ENCODE peak calls at places on chromosomes 12 and 14, in four cellular contexts. I, Q, T and N are unnamed samples.
A peak's percentile ranks its signal among the peaks of the same experiment; 100 is the strongest.

GRCh38 chr14:55075628-55076027 is 24.2 kb downstream of the MAPK1IP1L start:
- DNase-seq in T (no peak), I (no peak), Q (no peak), N (no peak)

GRCh38 chr12:45553204-45553603 is 176.3 kb upstream of the ARID2 start:
- DNase-seq in T (no peak), Q (no peak), I (peak; percentile 2), N (no peak)

GRCh38 chr14:55848964-55849363 is 269.0 kb downstream of the KTN1 start:
- DNase-seq in I (no peak), T (no peak), Q (no peak), N (no peak)

GRCh38 chr14:49861581-49861922 is 9.0 kb upstream of the NEMF start:
- DNase-seq in I (peak; percentile 64), Q (peak; percentile 67), T (no peak), N (no peak)

GRCh38 chr14:79201545-79202247 is 1009.6 kb downstream of the DIO2 start:
- DNase-seq in Q (no peak), I (no peak), T (no peak), N (no peak)

GRCh38 chr12:103077108-103077773 is 119.8 kb downstream of the ASCL1 start:
- DNase-seq in T (no peak), I (no peak), Q (no peak), N (no peak)

GRCh38 chr12:3144495-3144894 is 67.3 kb downstream of the TSPAN9 start:
- DNase-seq in I (no peak), Q (no peak), T (no peak), N (no peak)

GRCh38 chr12:122009741-122010140 is 11.9 kb upstream of the BCL7A start:
- DNase-seq in T (no peak), I (no peak), Q (no peak), N (no peak)

GRCh38 chr12:11713202-11713601 is 63.7 kb downstream of the ETV6 start:
- DNase-seq in Q (no peak), T (no peak), I (no peak), N (no peak)

GRCh38 chr12:38155526-38156496 is 160.8 kb upstream of the ALG10B start:
- DNase-seq in I (no peak), T (no peak), Q (no peak), N (no peak)

GRCh38 chr14:103524002-103524785 is 1.6 kb upstream of the CKB start:
- DNase-seq in T (no peak), Q (no peak), I (no peak), N (no peak)

GRCh38 chr14:75127903-75128595 is 1.2 kb upstream of the NEK9 start:
- DNase-seq in Q (no peak), T (no peak), I (no peak), N (no peak)

GRCh38 chr14:94679941-94680340 is 67.8 kb downstream of the SERPINA3 start:
- DNase-seq in T (no peak), Q (peak; percentile 27), I (no peak), N (peak; percentile 29)

GRCh38 chr12:22625671-22626251 is 790 bp downstream of the ETNK1 start:
- DNase-seq in Q (peak; percentile 44), T (no peak), I (peak; percentile 72), N (no peak)

GRCh38 chr12:120249875-120250795 is 15.4 kb downstream of the PXN start:
- DNase-seq in I (no peak), Q (peak; percentile 41), T (no peak), N (no peak)

GRCh38 chr12:14795028-14795448 is 8.2 kb downstream of the WBP11 start:
- DNase-seq in T (no peak), I (no peak), Q (no peak), N (no peak)

GRCh38 chr14:52377940-52378339 is 63.8 kb downstream of the PTGER2 start:
- DNase-seq in T (no peak), I (no peak), Q (no peak), N (no peak)

GRCh38 chr12:4975574-4975973 is 65.9 kb downstream of the KCNA1 start:
- DNase-seq in Q (no peak), T (no peak), I (no peak), N (no peak)
- TF ChIP-seq CTCF in Q (no peak), T (no peak), I (no peak), N (no peak)

DNA sequence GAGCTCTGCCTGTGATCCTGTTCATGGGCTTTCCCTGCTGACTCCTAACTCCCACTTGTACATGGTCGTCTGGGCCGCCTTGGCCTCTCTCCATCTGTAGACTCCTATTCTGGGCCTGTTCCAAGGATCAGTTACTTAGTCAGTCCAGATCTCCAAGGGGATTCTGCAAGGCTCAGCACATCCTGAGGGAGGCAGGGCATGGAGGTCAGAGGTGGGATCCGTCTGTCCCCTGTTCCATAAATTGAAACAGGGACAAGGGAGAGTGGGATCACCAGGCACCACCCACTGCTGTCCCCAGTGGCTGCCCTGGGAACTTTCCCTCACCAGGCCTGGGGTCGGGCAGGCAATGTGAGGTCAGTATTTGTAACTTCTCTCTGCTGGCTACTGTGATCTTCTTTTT is 43.5 kb downstream of the KCTD10 start:
- DNase-seq in Q (no peak), I (no peak), T (no peak), N (no peak)
- TF ChIP-seq CTCF in Q (no peak), I (peak; percentile 23), T (no peak), N (peak; percentile 64)

GRCh38 chr14:68819260-68819691 is 26.4 kb upstream of the ZFP36L1 start:
- DNase-seq in Q (peak; percentile 78), I (peak; percentile 82), T (no peak), N (peak; percentile 78)

GRCh38 chr14:68815288-68816182 is 22.7 kb upstream of the ZFP36L1 start:
- DNase-seq in Q (no peak), I (no peak), T (no peak), N (peak; percentile 66)

GRCh38 chr14:68817513-68818212 is 24.8 kb upstream of the ZFP36L1 start:
- DNase-seq in I (no peak), Q (no peak), T (no peak), N (no peak)

GRCh38 chr14:68816183-68816942 is 23.5 kb upstream of the ZFP36L1 start:
- DNase-seq in I (peak; percentile 82), T (peak; percentile 75), Q (peak; percentile 93), N (peak; percentile 96)

GRCh38 chr14:68816943-68817430 is 24.1 kb upstream of the ZFP36L1 start:
- DNase-seq in I (no peak), Q (no peak), T (no peak), N (no peak)
- TF ChIP-seq CTCF in I (no peak), Q (no peak), T (no peak), N (peak; percentile 3)

GRCh38 chr12:130286041-130286440 is 51.6 kb upstream of the PIWIL1 start:
- DNase-seq in Q (no peak), I (no peak), T (no peak), N (no peak)
- TF ChIP-seq CTCF in Q (no peak), I (no peak), T (no peak), N (peak; percentile 70)

DNA sequence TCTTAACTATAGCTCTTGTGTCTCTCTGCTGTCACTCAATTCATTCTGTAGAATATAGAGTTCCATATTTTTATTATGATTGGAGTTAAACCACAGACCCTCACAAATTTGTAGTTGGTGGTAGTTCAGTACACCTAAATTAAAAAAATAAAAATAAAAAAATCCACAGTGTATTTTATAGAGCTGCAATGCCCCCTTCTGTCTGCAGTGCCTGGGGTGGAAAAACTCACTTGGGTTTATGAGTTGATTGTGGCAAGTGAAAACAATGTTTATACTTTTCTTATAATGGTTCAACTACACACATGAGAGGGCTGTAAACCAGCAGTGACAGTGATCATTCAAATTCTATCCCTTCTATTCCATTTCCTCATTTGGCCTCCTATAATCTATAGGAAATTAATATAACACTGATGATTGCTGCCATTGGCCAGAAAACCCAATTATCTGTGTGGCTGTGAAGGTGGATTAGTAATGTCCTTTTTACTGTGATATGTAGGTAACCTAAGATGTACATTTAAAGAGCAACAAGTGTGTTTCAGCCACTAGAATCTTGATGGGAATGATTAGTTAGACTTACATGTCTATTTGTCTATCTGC is 166.9 kb upstream of the LRIG3 start:
- DNase-seq in T (no peak), Q (no peak), I (no peak), N (no peak)
- TF ChIP-seq CTCF in T (no peak), Q (peak; percentile 44), I (peak; percentile 63), N (peak; percentile 62)

GRCh38 chr14:23344481-23344880 is 8.2 kb downstream of the SLC22A17 start:
- DNase-seq in I (no peak), Q (no peak), T (no peak), N (no peak)
- TF ChIP-seq CTCF in I (no peak), Q (no peak), T (no peak), N (no peak)

DNA sequence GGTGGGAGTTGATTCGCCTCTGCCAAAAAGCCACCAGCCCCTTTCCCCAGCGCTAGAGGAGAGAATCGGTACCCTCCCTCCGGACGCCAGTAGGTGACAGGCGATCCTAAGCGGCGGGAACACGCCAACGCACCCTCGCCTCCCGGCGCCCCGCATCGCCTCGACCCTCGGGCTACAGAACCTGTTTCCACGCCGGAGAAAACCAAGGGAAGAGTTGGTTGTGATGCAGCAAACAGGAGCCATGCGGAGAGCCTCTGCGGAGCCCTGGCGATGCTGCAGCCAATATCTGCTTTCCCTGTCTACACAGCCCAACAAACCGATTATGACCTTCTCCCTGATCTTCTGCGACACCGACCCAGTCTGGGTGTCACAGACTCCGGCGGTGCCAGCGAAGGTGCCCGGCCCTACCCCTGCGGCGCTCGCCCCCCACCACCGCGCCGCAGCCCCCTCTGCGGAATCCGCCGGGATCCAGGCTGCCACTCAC is 523 bp downstream of the PRICKLE1 start:
- DNase-seq in T (no peak), I (peak; percentile 43), Q (peak; percentile 34), N (peak; percentile 76)
- TF ChIP-seq CTCF in T (no peak), I (peak; percentile 60), Q (peak; percentile 29), N (peak; percentile 69)

DNA sequence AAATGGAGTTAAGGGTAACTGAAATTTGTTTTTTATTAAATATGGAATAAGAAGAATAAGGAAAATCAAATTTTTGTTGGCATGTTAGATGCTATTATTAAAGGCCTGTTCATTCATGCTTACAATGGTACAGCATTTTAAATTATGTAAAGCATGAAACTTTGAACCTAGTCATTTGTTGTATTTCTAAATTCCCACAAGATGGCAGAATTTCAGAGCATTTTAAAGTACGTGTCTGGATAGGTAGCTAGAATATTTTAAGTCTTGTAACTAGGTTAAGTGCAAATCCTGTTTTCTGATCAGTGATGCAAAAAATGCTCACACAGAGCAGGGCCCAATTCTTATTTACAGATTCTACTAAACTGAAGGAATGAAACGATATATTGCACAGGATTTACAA is 585.6 kb upstream of the MIS18BP1 start:
- DNase-seq in I (peak; percentile 6), T (no peak), Q (no peak), N (no peak)
- TF ChIP-seq CTCF in I (peak; percentile 17), T (no peak), Q (no peak), N (peak; percentile 54)

GRCh38 chr14:74084277-74085046 is at the start of the genes ALDH6A1 and LIN52:
- DNase-seq in I (peak; percentile 100), Q (peak; percentile 99), T (peak; percentile 99), N (peak; percentile 98)
- TF ChIP-seq CTCF in I (no peak), Q (no peak), T (no peak), N (peak; percentile 42)